ENCODE peak calls at places on chromosomes 12 and 14, in eight cellular contexts. A, D, X, R, C, H, F and W are unnamed samples.

GRCh38 chr12:82069931-82070514 is 288.2 kb downstream of the CCDC59 start:
- DNase-seq in C (no peak), R (no peak), F (no peak), H (no peak), X (no peak), A (no peak), D (no peak), W (no peak)

GRCh38 chr14:77892381-77892871 is 92.5 kb downstream of the ADCK1 start:
- DNase-seq in R (no peak), C (no peak), F (no peak), A (no peak), D (no peak), H (no peak), X (no peak), W (no peak)

GRCh38 chr12:1179128-1179527 is 188.1 kb downstream of the ERC1 start:
- DNase-seq in X (no peak), C (no peak), F (no peak), H (no peak), A (no peak), R (no peak), D (no peak), W (no peak)

GRCh38 chr14:69519253-69519661 is 34.7 kb downstream of the PLEKHD1 start:
- DNase-seq in D (no peak), X (no peak), F (no peak), C (no peak), H (no peak), R (no peak), A (no peak), W (no peak)

GRCh38 chr12:50986961-50987737 is 34.8 kb downstream of the HIGD1C start:
- DNase-seq in R (peak), X (no peak), F (no peak), H (no peak), C (peak), D (peak), A (no peak), W (no peak)

GRCh38 chr12:47411961-47412360 is 293.9 kb downstream of the RPAP3 start:
- DNase-seq in A (no peak), H (no peak), R (no peak), F (no peak), D (no peak), C (no peak), X (no peak), W (no peak)

GRCh38 chr14:68628605-68629310 is 164.1 kb downstream of the ZFP36L1 start:
- DNase-seq in F (peak), X (no peak), C (peak), A (peak), D (peak), R (no peak), H (peak), W (no peak)

GRCh38 chr14:61416587-61416986 is 95.2 kb downstream of the PRKCH start:
- DNase-seq in H (no peak), C (no peak), R (no peak), A (no peak), F (no peak), X (no peak), D (no peak), W (no peak)

GRCh38 chr12:18907793-18908580 is 170.1 kb downstream of the CAPZA3 start:
- DNase-seq in X (no peak), H (no peak), D (peak), F (no peak), A (no peak), C (no peak), R (no peak), W (no peak)

GRCh38 chr14:92582706-92583452 is 69.3 kb downstream of the RIN3 start:
- DNase-seq in X (peak), D (no peak), F (no peak), A (no peak), R (peak), C (no peak), H (no peak), W (peak)

GRCh38 chr14:51129130-51129529 is 34.2 kb upstream of the TRIM9 start:
- DNase-seq in R (no peak), D (no peak), X (no peak), H (no peak), C (no peak), A (no peak), F (no peak), W (no peak)

GRCh38 chr14:104341532-104342434 is 203.4 kb downstream of the KIF26A start:
- DNase-seq in R (peak), X (peak), D (peak), A (no peak), C (peak), F (peak), H (peak), W (no peak)

GRCh38 chr14:63323148-63323547 is 4.4 kb upstream of the GPHB5 start:
- DNase-seq in R (no peak), C (no peak), A (no peak), F (no peak), D (no peak), X (no peak), H (no peak), W (no peak)

GRCh38 chr12:106138646-106139421 is at the start of gene NUAK1:
- DNase-seq in C (no peak), R (no peak), D (peak), X (peak), H (peak), F (peak), A (peak), W (no peak)

GRCh38 chr12:58387199-58387598 is 445.8 kb downstream of the ATP23 start:
- DNase-seq in X (no peak), D (no peak), R (no peak), H (no peak), C (no peak), F (no peak), A (no peak), W (no peak)

GRCh38 chr12:127729381-127729780 is 537.6 kb upstream of the TMEM132C start:
- DNase-seq in F (no peak), D (no peak), C (no peak), A (no peak), X (no peak), H (no peak), R (no peak), W (no peak)

GRCh38 chr12:73226585-73226984 is 954.4 kb downstream of the TRHDE start:
- DNase-seq in X (no peak), D (no peak), F (no peak), A (no peak), C (no peak), R (no peak), H (no peak), W (no peak)